ENCODE peak calls at places on chromosomes 6 and 20, in six cellular contexts. K, X, E, V, F and I are unnamed samples.

GRCh38 chr20:38349856-38350255 is 3.6 kb downstream of the LBP start:
- DNase-seq in K (no peak), F (no peak), X (no peak), E (no peak), V (no peak), I (no peak)

GRCh38 chr6:101668496-101668895 is 275.0 kb downstream of the GRIK2 start:
- DNase-seq in F (no peak), K (no peak), E (no peak), V (no peak), X (no peak), I (no peak)

GRCh38 chr6:159910342-159910741 is 19.6 kb downstream of the MAS1 start:
- DNase-seq in V (no peak), K (no peak), X (no peak), F (no peak), E (no peak), I (no peak)

GRCh38 chr20:47576516-47577033 is 74.9 kb downstream of the NCOA3 start:
- DNase-seq in K (peak; percentile 55), V (peak; percentile 72), X (peak; percentile 55), E (peak; percentile 85), F (peak; percentile 46), I (peak; percentile 43)

GRCh38 chr6:11971154-11971553 is 41.0 kb upstream of the HIVEP1 start:
- DNase-seq in V (no peak), F (no peak), E (no peak), K (no peak), X (no peak), I (no peak)

GRCh38 chr20:62420846-62421715 is 6.3 kb downstream of the RBBP8NL start:
- DNase-seq in V (no peak), E (no peak), F (no peak), K (no peak), X (no peak), I (no peak)

GRCh38 chr6:40681622-40682021 is 94.5 kb upstream of the LRFN2 start:
- DNase-seq in V (no peak), E (no peak), F (no peak), K (no peak), X (no peak), I (no peak)

GRCh38 chr6:127475135-127475822 is 16.1 kb upstream of the KIAA0408 start:
- DNase-seq in V (no peak), F (no peak), E (no peak), K (no peak), X (no peak), I (no peak)

GRCh38 chr20:23122959-23123655 is 37.0 kb upstream of the CD93 start:
- DNase-seq in F (no peak), X (no peak), V (peak; percentile 2), K (no peak), E (no peak), I (no peak)

GRCh38 chr6:24859608-24860007 is 60.9 kb upstream of the ARMH2 start:
- DNase-seq in E (no peak), V (no peak), F (no peak), K (no peak), X (no peak), I (no peak)

GRCh38 chr6:111664565-111665039 is 58.9 kb upstream of the TRAF3IP2 start:
- DNase-seq in F (no peak), X (no peak), V (no peak), K (no peak), E (no peak), I (peak; percentile 38)
- H3K27ac ChIP-seq in F (peak overlapping the region; percentile 62), X (peak overlapping the region; percentile 68), V (peak overlapping the region; percentile 85), K (peak overlapping the region; percentile 39), E (no peak overlapping the region), I (peak overlapping the region; percentile 90)

GRCh38 chr6:19070520-19070919 is 683.4 kb downstream of the RNF144B start:
- DNase-seq in V (no peak), X (no peak), F (no peak), K (no peak), E (no peak), I (no peak)
- H3K9me3 ChIP-seq in V (no peaks in the 10 kb centered on the region), X (peaks cover 6% of the 10 kb centered on the region), F (no peaks in the 10 kb centered on the region), K (no peaks in the 10 kb centered on the region), E (no peaks in the 10 kb centered on the region), I (no peaks in the 10 kb centered on the region)

DNA sequence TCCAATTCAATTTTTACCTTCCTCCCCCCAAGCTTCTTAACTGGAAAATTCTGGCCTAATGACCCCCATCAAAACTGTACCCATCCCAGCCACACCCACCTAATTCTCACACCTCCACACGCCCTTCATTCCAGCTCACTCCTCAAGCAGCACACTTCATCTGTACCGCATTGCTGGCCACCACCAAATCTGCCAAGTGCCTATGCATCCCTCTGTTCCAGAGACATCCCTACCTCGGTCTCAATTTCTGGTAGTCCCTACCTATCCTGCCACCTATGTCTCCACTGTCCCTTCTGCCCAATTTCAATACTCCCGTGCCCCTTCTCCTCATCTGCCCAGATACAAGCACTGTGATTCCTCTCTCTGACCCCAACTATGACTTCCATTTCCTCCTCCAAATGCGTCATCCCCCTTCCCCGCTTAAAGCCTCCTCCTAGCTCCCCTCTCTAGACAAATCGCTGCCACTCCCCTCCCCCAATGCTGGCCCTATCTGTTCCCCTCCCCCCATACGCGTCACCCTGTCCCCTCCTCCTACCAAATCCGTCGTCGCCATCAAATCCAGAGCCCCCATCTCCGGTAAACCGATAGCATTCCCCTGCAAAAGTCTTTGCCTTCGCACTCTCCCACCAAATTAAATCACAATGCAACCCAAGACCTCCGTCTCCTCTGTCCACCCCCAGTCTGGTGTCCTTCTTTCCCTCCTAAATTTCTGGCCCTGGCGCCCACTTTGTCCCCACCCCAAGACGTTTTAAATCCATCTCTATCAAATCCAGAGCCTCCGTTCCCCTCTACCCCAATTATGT is 1.2 kb downstream of the MTCH1 start:
- DNase-seq in E (peak; percentile 19), F (no peak), V (peak; percentile 70), X (no peak), K (peak; percentile 81), I (peak; percentile 55)
- TF ChIP-seq POLR2A in E (no peak), F (peak; percentile 18), V (no peak), X (no peak), K (no peak), I (no peak)

GRCh38 chr20:10626896-10627295 is 46.9 kb downstream of the JAG1 start:
- DNase-seq in K (no peak), E (no peak), V (no peak), F (no peak), X (no peak), I (no peak)

GRCh38 chr20:10632681-10633509 is 40.9 kb downstream of the JAG1 start:
- DNase-seq in E (no peak), F (no peak), X (no peak), V (no peak), K (no peak), I (no peak)

GRCh38 chr20:10634190-10634589 is 39.6 kb downstream of the JAG1 start:
- DNase-seq in K (no peak), V (no peak), X (no peak), E (no peak), F (no peak), I (no peak)

GRCh38 chr20:10633708-10634107 is 40.1 kb downstream of the JAG1 start:
- DNase-seq in X (no peak), V (no peak), K (no peak), F (no peak), E (no peak), I (no peak)

GRCh38 chr20:10629946-10630345 is 43.9 kb downstream of the JAG1 start:
- DNase-seq in F (no peak), K (no peak), E (no peak), X (no peak), V (no peak), I (no peak)
- H3K27ac ChIP-seq in F (no peak overlapping the region), K (peak overlapping the region; percentile 12), E (no peak overlapping the region), X (no peak overlapping the region), V (no peak overlapping the region), I (peak overlapping the region; percentile 67)